ENCODE peak calls at places on chromosomes 1 and 21, in five cellular contexts. H is Caki2, A is T47D, D is GM12865, E is HEK293T. P is an unnamed sample.

GRCh38 chr1:192489748-192490147 is 85.8 kb upstream of the RGS1 start:
- DNase-seq in H (peak; percentile 76), A (peak; percentile 44), D (peak; percentile 19), E (no peak), P (peak; percentile 35)

GRCh38 chr1:2347907-2348306 is 43.4 kb downstream of the MORN1 start:
- DNase-seq in H (no peak), A (no peak), D (no peak), E (no peak), P (no peak)

GRCh38 chr1:238401138-238401537 is 510.4 kb upstream of the ZP4 start:
- DNase-seq in H (no peak), A (no peak), D (no peak), E (no peak), P (no peak)

GRCh38 chr1:241074507-241074906 is 282.5 kb downstream of the RGS7 start:
- DNase-seq in H (no peak), A (peak; percentile 55), D (no peak), E (no peak), P (no peak)

GRCh38 chr1:219746141-219746540 is 133.2 kb upstream of the ZC3H11B start:
- DNase-seq in H (no peak), A (no peak), D (no peak), E (no peak), P (no peak)

GRCh38 chr1:15836772-15837669 is 10.5 kb upstream of the SPEN start:
- DNase-seq in H (no peak), A (no peak), D (peak; percentile 75), E (no peak), P (peak; percentile 85)

GRCh38 chr1:159955456-159955855 is 1.4 kb upstream of the SLAMF9 start:
- DNase-seq in H (no peak), A (no peak), D (no peak), E (no peak), P (no peak)

GRCh38 chr21:14523234-14523633 is 22.9 kb downstream of the SAMSN1 start:
- DNase-seq in H (no peak), A (no peak), D (peak; percentile 77), E (no peak), P (peak; percentile 60)

GRCh38 chr1:94713472-94714141 is 106.5 kb upstream of the SLC44A3 start:
- DNase-seq in H (no peak), A (no peak), D (peak; percentile 21), E (no peak), P (peak; percentile 85)

GRCh38 chr1:151222130-151222529 is 23.8 kb downstream of the PIP5K1A start:
- DNase-seq in H (no peak), A (no peak), D (no peak), E (no peak), P (no peak)

GRCh38 chr1:83927061-83927460 is 71.9 kb downstream of the TTLL7 start:
- DNase-seq in H (no peak), A (no peak), D (no peak), E (no peak), P (no peak)

GRCh38 chr21:44748621-44749020 is 37.2 kb upstream of the TSPEAR start:
- DNase-seq in H (no peak), A (peak; percentile 38), D (no peak), E (no peak), P (no peak)

GRCh38 chr21:41726970-41727783 is 39.7 kb downstream of the RIPK4 start:
- DNase-seq in H (no peak), A (peak; percentile 84), D (no peak), E (no peak), P (no peak)

GRCh38 chr1:240526321-240526720 is 85.6 kb downstream of the GREM2 start:
- DNase-seq in H (no peak), A (no peak), D (no peak), E (peak; percentile 47), P (no peak)

GRCh38 chr1:200150721-200151120 is 123.2 kb downstream of the NR5A2 start:
- DNase-seq in H (peak; percentile 94), A (peak; percentile 82), D (peak; percentile 68), E (peak; percentile 40), P (no peak)

GRCh38 chr1:217540321-217540720 is 90.6 kb downstream of the GPATCH2 start:
- DNase-seq in H (no peak), A (no peak), D (no peak), E (no peak), P (no peak)

GRCh38 chr1:56301791-56302190 is 277.6 kb downstream of the PLPP3 start:
- DNase-seq in H (no peak), A (no peak), D (no peak), E (no peak), P (no peak)

GRCh38 chr1:38804062-38804886 is 55.3 kb downstream of the RRAGC start:
- DNase-seq in H (no peak), A (no peak), D (no peak), E (peak; percentile 55), P (no peak)

GRCh38 chr1:45465277-45465676 is 25.7 kb downstream of the TESK2 start:
- DNase-seq in H (no peak), A (no peak), D (no peak), E (no peak), P (no peak)

GRCh38 chr1:234324668-234325225 is 48.5 kb upstream of the COA6 start:
- DNase-seq in H (no peak), A (no peak), D (no peak), E (no peak), P (no peak)

GRCh38 chr1:95554408-95554807 is 320.4 kb downstream of the RWDD3 start:
- DNase-seq in H (no peak), A (no peak), D (no peak), E (no peak), P (no peak)

GRCh38 chr1:6424619-6425593 is at the start of gene ESPN:
- DNase-seq in H (no peak), A (peak; percentile 61), D (no peak), E (peak; percentile 53), P (no peak)

GRCh38 chr1:199303035-199303434 is 664.2 kb downstream of the PTPRC start:
- DNase-seq in H (no peak), A (no peak), D (no peak), E (no peak), P (no peak)

GRCh38 chr1:29559055-29559454 is 322.7 kb downstream of the PTPRU start:
- DNase-seq in H (no peak), A (no peak), D (no peak), E (no peak), P (no peak)

GRCh38 chr1:160104520-160104885 is 6.1 kb upstream of the IGSF8 start:
- DNase-seq in H (no peak), A (no peak), D (no peak), E (no peak), P (no peak)

GRCh38 chr1:247146671-247147070 is 25.1 kb downstream of the ZNF124 start:
- DNase-seq in H (no peak), A (peak; percentile 18), D (no peak), E (peak; percentile 6), P (peak; percentile 15)

GRCh38 chr1:165508291-165508690 is 35.5 kb upstream of the LRRC52 start:
- DNase-seq in H (no peak), A (no peak), D (no peak), E (no peak), P (no peak)

GRCh38 chr1:204513117-204513716 is 3.0 kb upstream of the MDM4 start:
- DNase-seq in H (no peak), A (no peak), D (peak; percentile 90), E (no peak), P (peak; percentile 91)

GRCh38 chr1:200837931-200838571 is 34.7 kb upstream of the GPR25 start:
- DNase-seq in H (peak; percentile 14), A (peak; percentile 16), D (peak; percentile 20), E (no peak), P (peak; percentile 19)

GRCh38 chr1:39395357-39395831 is 96.0 kb upstream of the BMP8A start:
- DNase-seq in H (peak; percentile 88), A (peak; percentile 69), D (no peak), E (no peak), P (peak; percentile 55)

GRCh38 chr1:111535256-111536191 is 32.1 kb upstream of the ADORA3 start:
- DNase-seq in H (no peak), A (peak; percentile 6), D (no peak), E (no peak), P (no peak)

P was measured in Kasumi-1.